ENCODE peak calls at places on chromosomes 13 and 19, in eight cellular contexts. E is AG09319, J is Caco-2, R is tibial artery, G is choroid plexus epithelial cell, X is GM13977, L is GM12865, B is PC-9. Q is an unnamed sample.
A peak's percentile ranks its signal among the peaks of the same experiment; 100 is the strongest.

GRCh38 chr19:7729831-7730285 is 2.1 kb downstream of the CLEC4G start:
- DNase-seq in B (no peak), R (no peak), E (no peak), J (no peak), G (no peak), X (no peak), L (no peak), Q (peak; percentile 55)

GRCh38 chr19:1271528-1272422 is 2.6 kb downstream of the CIRBP start:
- DNase-seq in E (no peak), L (no peak), R (no peak), G (no peak), B (no peak), X (no peak), J (no peak), Q (no peak)

GRCh38 chr13:106349080-106349841 is 186.2 kb downstream of the EFNB2 start:
- DNase-seq in G (peak; percentile 36), R (peak; percentile 26), B (peak; percentile 59), X (no peak), J (peak; percentile 51), L (no peak), E (no peak), Q (no peak)

GRCh38 chr13:109231853-109232252 is 554.5 kb downstream of the IRS2 start:
- DNase-seq in E (no peak), L (no peak), R (no peak), J (no peak), G (peak; percentile 50), B (no peak), X (no peak), Q (no peak)

GRCh38 chr13:97223711-97224461 is 1.8 kb downstream of the MBNL2 start:
- DNase-seq in L (peak; percentile 37), J (no peak), B (peak; percentile 50), G (peak; percentile 97), R (peak; percentile 72), E (peak; percentile 75), X (no peak), Q (no peak)

GRCh38 chr19:43504426-43505185 is at the start of gene PHLDB3:
- DNase-seq in G (no peak), X (peak; percentile 40), R (no peak), E (no peak), L (peak; percentile 46), B (peak; percentile 75), J (peak; percentile 78), Q (no peak)

GRCh38 chr13:107348931-107349330 is 781.0 kb upstream of the ARGLU1 start:
- DNase-seq in J (no peak), R (no peak), G (peak; percentile 49), X (no peak), B (no peak), E (no peak), L (no peak), Q (no peak)

GRCh38 chr13:22569830-22570229 is 610.9 kb upstream of the SGCG start:
- DNase-seq in E (no peak), B (no peak), R (no peak), X (no peak), J (no peak), G (no peak), L (no peak), Q (no peak)

DNA sequence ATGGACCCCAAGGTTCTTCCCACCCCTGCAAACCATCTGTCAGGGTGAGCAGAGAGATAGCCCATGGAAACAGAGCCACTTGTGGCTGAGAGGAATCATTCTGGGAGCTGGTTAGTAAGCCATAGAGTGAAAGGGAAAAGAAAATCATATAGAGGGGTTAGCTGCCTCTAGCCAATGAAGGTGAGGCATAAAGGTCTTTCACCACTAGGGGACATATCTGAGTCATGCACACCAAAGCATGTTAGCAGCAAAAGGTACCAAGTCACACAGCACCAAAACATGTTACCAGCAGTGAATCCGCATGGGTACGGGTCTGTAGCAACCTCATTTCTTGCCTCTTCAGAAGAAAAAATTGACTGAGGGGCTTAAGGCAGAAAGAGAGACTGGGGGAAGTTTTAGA is 76.7 kb upstream of the ZNF43 start:
- DNase-seq in E (no peak), G (no peak), R (no peak), B (no peak), X (no peak), J (no peak), L (no peak), Q (no peak)
- TF ChIP-seq CTCF in E (no peak), G (no peak), R (no peak), B (peak; percentile 39), X (peak; percentile 10), J (no peak), L (no peak), Q (no peak)

GRCh38 chr13:32538621-32539246 is at the start of gene N4BP2L2:
- DNase-seq in L (peak; percentile 97), J (peak; percentile 96), G (peak; percentile 99), E (peak; percentile 96), X (peak; percentile 85), B (peak; percentile 80), R (peak; percentile 97), Q (peak; percentile 83)
- TF ChIP-seq CTCF in L (no peak), J (no peak), G (peak; percentile 61), E (peak; percentile 52), X (peak; percentile 34), B (peak; percentile 19), R (peak; percentile 31), Q (no peak)

DNA sequence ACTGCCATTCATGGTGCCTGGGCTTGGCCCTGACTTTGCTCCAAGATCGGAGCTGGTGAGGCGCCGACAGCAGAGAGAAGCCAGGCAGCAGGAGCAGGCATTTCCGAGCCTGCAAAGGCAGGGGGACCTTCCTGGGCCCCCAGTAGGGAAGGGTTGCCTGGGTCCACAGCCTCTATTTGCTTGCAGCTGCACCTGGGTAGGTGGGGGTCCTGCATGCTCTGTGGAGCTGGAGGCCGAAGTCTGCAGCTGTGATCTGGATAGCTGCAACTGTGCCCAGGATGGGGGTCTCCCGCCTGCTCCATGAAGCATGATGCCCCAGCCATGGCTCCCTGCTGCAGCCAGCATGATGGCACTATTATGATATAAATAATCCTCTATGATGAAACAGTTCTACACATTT is 2144.2 kb downstream of the PCDH9 start:
- DNase-seq in L (no peak), G (no peak), B (no peak), X (no peak), J (no peak), R (no peak), E (no peak), Q (no peak)
- TF ChIP-seq CTCF in L (no peak), G (no peak), B (no peak), X (no peak), J (no peak), R (no peak), E (no peak), Q (no peak)

GRCh38 chr19:18063463-18063862 is 23.3 kb downstream of the IL12RB1 start:
- DNase-seq in E (no peak), B (no peak), R (no peak), X (no peak), G (no peak), J (no peak), L (peak; percentile 61), Q (no peak)
- TF ChIP-seq CTCF in E (no peak), B (no peak), R (no peak), X (peak; percentile 13), G (peak; percentile 15), J (no peak), L (peak; percentile 62), Q (no peak)

GRCh38 chr13:113742445-113743120 is 16.4 kb upstream of the TMEM255B start:
- DNase-seq in G (no peak), B (no peak), E (no peak), R (no peak), X (no peak), J (no peak), L (no peak), Q (no peak)

GRCh38 chr13:113741101-113741731 is 17.8 kb upstream of the TMEM255B start:
- DNase-seq in J (no peak), L (no peak), X (no peak), E (no peak), G (no peak), B (no peak), R (no peak), Q (no peak)

GRCh38 chr13:113743366-113744195 is 15.4 kb upstream of the TMEM255B start:
- DNase-seq in B (no peak), X (no peak), E (no peak), R (no peak), L (no peak), J (no peak), G (no peak), Q (no peak)

GRCh38 chr13:113740661-113741060 is 18.4 kb upstream of the TMEM255B start:
- DNase-seq in R (no peak), G (no peak), L (no peak), B (no peak), J (no peak), X (no peak), E (no peak), Q (no peak)

GRCh38 chr13:113742000-113742441 is 17.0 kb upstream of the TMEM255B start:
- DNase-seq in L (no peak), E (no peak), G (peak; percentile 56), X (no peak), R (peak; percentile 61), B (peak; percentile 61), J (peak; percentile 81), Q (no peak)
- TF ChIP-seq CTCF in L (no peak), E (no peak), G (peak; percentile 36), X (no peak), R (no peak), B (no peak), J (no peak), Q (no peak)

Q was measured in GM20000.